ENCODE peak calls at places on chromosomes 13 and 19, in seven cellular contexts. C is breast epithelium, X is GM12891, K is SK-N-MC, P is endothelial cell of umbilical vein, V is HCT116, O is suprapubic skin. A is an unnamed sample.

GRCh38 chr13:99295488-99296252 is 11.5 kb downstream of the GPR183 start:
- DNase-seq in C (no peak), X (no peak), K (no peak), P (no peak), V (no peak), O (no peak), A (no peak)

GRCh38 chr19:42488783-42489521 is 39.3 kb downstream of the CEACAM1 start:
- DNase-seq in C (peak; percentile 95), X (no peak), K (no peak), P (no peak), V (peak; percentile 18), O (no peak), A (no peak)

GRCh38 chr13:29767006-29767405 is 83.4 kb downstream of the UBL3 start:
- DNase-seq in C (no peak), X (no peak), K (no peak), P (no peak), V (no peak), O (no peak), A (no peak)

GRCh38 chr13:104143760-104144406 is 1077.7 kb upstream of the SLC10A2 start:
- DNase-seq in C (no peak), X (no peak), K (no peak), P (peak; percentile 19), V (no peak), O (no peak), A (no peak)

GRCh38 chr13:110973007-110973700 is 58.3 kb upstream of the ANKRD10 start:
- DNase-seq in C (no peak), X (no peak), K (no peak), P (peak; percentile 19), V (no peak), O (no peak), A (no peak)

GRCh38 chr19:53057904-53058579 is 13.5 kb downstream of the ERVV-2 start:
- DNase-seq in C (no peak), X (no peak), K (no peak), P (no peak), V (no peak), O (no peak), A (no peak)

GRCh38 chr13:74767031-74767430 is 632.8 kb upstream of the KLF12 start:
- DNase-seq in C (no peak), X (no peak), K (no peak), P (no peak), V (no peak), O (no peak), A (no peak)

GRCh38 chr19:11963566-11964355 is 1.1 kb upstream of the ZNF763 start:
- DNase-seq in C (peak; percentile 51), X (peak; percentile 53), K (no peak), P (peak; percentile 25), V (no peak), O (peak; percentile 88), A (peak; percentile 94)

GRCh38 chr19:8526345-8527062 is 12.5 kb upstream of the ZNF414 start:
- DNase-seq in C (peak; percentile 92), X (no peak), K (no peak), P (peak; percentile 92), V (peak; percentile 75), O (peak; percentile 93), A (peak; percentile 94)

GRCh38 chr19:16347706-16348105 is 23.1 kb downstream of the KLF2 start:
- DNase-seq in C (no peak), X (no peak), K (no peak), P (peak; percentile 80), V (no peak), O (no peak), A (no peak)

GRCh38 chr13:95552539-95553270 is at the start of gene CLDN10:
- DNase-seq in C (no peak), X (no peak), K (no peak), P (no peak), V (no peak), O (peak; percentile 60), A (no peak)

GRCh38 chr19:5837768-5838364 is 1.6 kb downstream of the FUT6 start:
- DNase-seq in C (no peak), X (no peak), K (no peak), P (no peak), V (no peak), O (no peak), A (no peak)

GRCh38 chr19:46907880-46908279 is 47.1 kb downstream of the ARHGAP35 start:
- DNase-seq in C (no peak), X (no peak), K (no peak), P (no peak), V (no peak), O (peak; percentile 55), A (no peak)

GRCh38 chr13:108328848-108329247 is 59.3 kb downstream of the TNFSF13B start:
- DNase-seq in C (no peak), X (no peak), K (no peak), P (no peak), V (no peak), O (no peak), A (no peak)

GRCh38 chr19:52566588-52566987 is 3.5 kb upstream of the ZNF701 start:
- DNase-seq in C (no peak), X (no peak), K (no peak), P (peak; percentile 18), V (no peak), O (no peak), A (no peak)

GRCh38 chr19:53503126-53503525 is 34.8 kb upstream of the ZNF331 start:
- DNase-seq in C (no peak), X (no peak), K (no peak), P (no peak), V (no peak), O (no peak), A (no peak)

GRCh38 chr13:40181203-40181845 is 485.1 kb downstream of the FOXO1 start:
- DNase-seq in C (no peak), X (no peak), K (no peak), P (peak; percentile 33), V (no peak), O (no peak), A (no peak)

GRCh38 chr19:18596752-18597157 is 8.2 kb downstream of the REX1BD start:
- DNase-seq in C (no peak), X (no peak), K (no peak), P (peak; percentile 34), V (peak; percentile 10), O (peak; percentile 69), A (no peak)

GRCh38 chr19:46609511-46610412 is 8.6 kb downstream of the CALM3 start:
- DNase-seq in C (no peak), X (no peak), K (no peak), P (no peak), V (no peak), O (peak; percentile 44), A (no peak)

GRCh38 chr13:30615851-30616311 is 1.8 kb upstream of the USPL1 start:
- DNase-seq in C (no peak), X (no peak), K (no peak), P (peak; percentile 73), V (no peak), O (no peak), A (no peak)

GRCh38 chr19:42018503-42019193 is 24.6 kb upstream of the ATP1A3 start:
- DNase-seq in C (no peak), X (no peak), K (no peak), P (no peak), V (no peak), O (no peak), A (no peak)

GRCh38 chr13:113835461-113836274 is 28.2 kb downstream of the GAS6 start:
- DNase-seq in C (no peak), X (peak; percentile 54), K (no peak), P (no peak), V (no peak), O (no peak), A (no peak)

GRCh38 chr19:35107541-35107939 is 8.1 kb upstream of the FXYD3 start:
- DNase-seq in C (peak; percentile 92), X (no peak), K (no peak), P (no peak), V (peak; percentile 78), O (no peak), A (no peak)

GRCh38 chr13:95050800-95051620 is 250.2 kb downstream of the ABCC4 start:
- DNase-seq in C (no peak), X (no peak), K (no peak), P (no peak), V (no peak), O (no peak), A (peak; percentile 8)

GRCh38 chr13:48749699-48750473 is 96.2 kb downstream of the CYSLTR2 start:
- DNase-seq in C (no peak), X (no peak), K (no peak), P (peak; percentile 86), V (peak; percentile 96), O (peak; percentile 92), A (peak; percentile 96)
- TF ChIP-seq POLR2AphosphoS5 in C (peak; percentile 56), X (no peak), K (no peak), P (no peak), V (no peak), O (peak; percentile 58), A (peak; percentile 78)

GRCh38 chr19:7255119-7255518 is 39.1 kb downstream of the INSR start:
- DNase-seq in C (no peak), X (no peak), K (no peak), P (no peak), V (no peak), O (no peak), A (no peak)
- TF ChIP-seq POLR2AphosphoS5 in C (no peak), X (no peak), K (no peak), P (no peak), V (no peak), O (no peak), A (no peak)

GRCh38 chr19:38702278-38702677 is 42.0 kb downstream of the CAPN12 start:
- DNase-seq in C (no peak), X (no peak), K (no peak), P (no peak), V (no peak), O (no peak), A (no peak)

GRCh38 chr19:38699647-38700349 is 44.5 kb downstream of the CAPN12 start:
- DNase-seq in C (no peak), X (no peak), K (no peak), P (peak; percentile 20), V (no peak), O (no peak), A (no peak)

GRCh38 chr19:38700933-38701454 is 43.3 kb downstream of the CAPN12 start:
- DNase-seq in C (no peak), X (no peak), K (no peak), P (no peak), V (no peak), O (no peak), A (no peak)

GRCh38 chr19:38700350-38700932 is 43.8 kb downstream of the CAPN12 start:
- DNase-seq in C (no peak), X (no peak), K (no peak), P (no peak), V (no peak), O (no peak), A (no peak)

DNA sequence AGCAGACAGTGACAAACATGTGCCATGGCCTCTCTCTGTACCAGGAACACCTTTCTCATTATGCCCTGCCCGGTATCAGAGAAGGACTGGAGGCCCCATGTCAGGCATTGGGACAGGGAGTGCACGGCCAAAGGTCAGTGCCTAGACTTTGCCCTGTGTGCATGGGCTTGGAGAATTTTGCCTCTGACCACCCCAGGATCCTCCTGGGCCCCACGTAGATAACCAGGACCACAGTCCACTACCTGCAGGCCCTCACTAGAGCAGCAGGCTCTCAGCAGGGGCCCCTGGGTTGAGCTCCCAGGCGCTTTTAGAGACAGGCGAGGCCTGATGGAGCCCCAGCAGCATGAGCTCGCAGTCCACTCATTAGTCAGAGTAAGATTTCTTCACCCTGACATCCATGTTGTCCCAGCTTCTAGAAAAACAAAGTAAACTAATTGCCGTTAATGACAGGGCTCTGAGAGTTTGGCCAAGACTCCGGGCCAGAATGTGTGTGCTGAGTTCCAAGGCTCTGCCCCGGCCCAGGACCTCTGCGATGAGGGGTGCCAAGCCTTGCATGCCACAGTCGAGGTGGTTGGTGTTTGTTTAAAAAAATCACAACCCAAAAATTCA is 42.7 kb downstream of the CAPN12 start:
- DNase-seq in C (no peak), X (no peak), K (no peak), P (no peak), V (no peak), O (no peak), A (no peak)
- TF ChIP-seq POLR2AphosphoS5 in C (no peak), X (no peak), K (no peak), P (no peak), V (no peak), O (no peak), A (peak; percentile 28)

GRCh38 chr13:42272115-42272756 is at the start of gene AKAP11:
- DNase-seq in C (peak; percentile 26), X (no peak), K (no peak), P (peak; percentile 65), V (no peak), O (peak; percentile 73), A (peak; percentile 91)
- TF ChIP-seq POLR2AphosphoS5 in C (no peak), X (peak; percentile 66), K (peak; percentile 47), P (no peak), V (no peak), O (no peak), A (peak; percentile 48)

A was measured in esophagus muscularis mucosa.